ENCODE peak calls at places on chromosomes 11 and 22, in seven cellular contexts. H is activated naive CD4-positive, alpha-beta T cell treated with Interleukin-2 at 50 U/mL for 16 hours; D is NCI-H345; B is mesenchymal stem cell; K is activated CD4-positive, alpha-beta memory T cell treated with anti-CD3 and anti-CD28 coated beads, Interleukin-2, amount 10 ng/mL, durations not matched to agents 7 days and 5 days; I is neuronal stem cell; O is Right ventricle myocardium superior. Y is an unnamed sample.

GRCh38 chr22:40525250-40525884 is 111.2 kb downstream of the MRTFA start:
- DNase-seq in O (peak; percentile 74), H (peak; percentile 72), I (no peak), D (no peak), B (peak; percentile 45), K (peak; percentile 73), Y (peak; percentile 60)

GRCh38 chr11:95915051-95915450 is 8.9 kb downstream of the MTMR2 start:
- DNase-seq in O (no peak), D (no peak), K (no peak), H (no peak), I (no peak), B (no peak), Y (no peak)

GRCh38 chr11:46886211-46886610 is 32.1 kb downstream of the LRP4 start:
- DNase-seq in D (no peak), K (no peak), O (no peak), H (no peak), B (no peak), I (no peak), Y (no peak)

GRCh38 chr11:33545941-33546340 is 154.7 kb downstream of the C11orf91 start:
- DNase-seq in I (no peak), K (no peak), H (no peak), B (no peak), O (no peak), D (no peak), Y (no peak)

GRCh38 chr22:26273011-26273675 is 103.9 kb downstream of the SEZ6L start:
- DNase-seq in K (no peak), I (no peak), O (no peak), H (no peak), D (peak; percentile 75), B (no peak), Y (no peak)

GRCh38 chr11:65169164-65169641 is 830 bp upstream of the SPDYC start:
- DNase-seq in H (no peak), K (no peak), O (no peak), D (no peak), B (peak; percentile 59), I (no peak), Y (no peak)

GRCh38 chr11:9850224-9850895 is 186.5 kb downstream of the SWAP70 start:
- DNase-seq in K (no peak), B (no peak), D (no peak), O (no peak), I (no peak), H (no peak), Y (no peak)

GRCh38 chr11:82902086-82902485 is 550 bp downstream of the DDIAS start:
- DNase-seq in I (no peak), H (no peak), K (no peak), B (no peak), O (no peak), D (no peak), Y (no peak)

GRCh38 chr11:83773950-83774880 is 488.0 kb upstream of the CCDC90B start:
- DNase-seq in O (no peak), D (no peak), I (no peak), B (peak; percentile 24), K (no peak), H (no peak), Y (no peak)

GRCh38 chr11:57901278-57901677 is 122.4 kb upstream of the OR9Q1 start:
- DNase-seq in B (no peak), O (no peak), I (no peak), D (no peak), H (no peak), K (no peak), Y (no peak)

Y was measured in WERI-Rb-1.